ENCODE peak calls at places on chromosomes 3 and 15, in seven cellular contexts. Q is gastrocnemius medialis, J is ovary, Z is esophagus squamous epithelium, B is sigmoid colon, L is right lobe of liver, Y is A549. I is an unnamed sample.

GRCh38 chr15:41417418-41417811 is 520 bp downstream of the RTF1 start:
- DNase-seq in Y (peak; percentile 17), B (peak; percentile 71), L (peak; percentile 48), J (no peak), Q (no peak), Z (no peak), I (peak; percentile 42)

GRCh38 chr3:94050546-94050945 is 12.2 kb downstream of the DHFR2 start:
- DNase-seq in Z (no peak), L (no peak), Y (no peak), Q (no peak), B (no peak), J (no peak), I (no peak)

GRCh38 chr3:182078314-182078713 is 366.6 kb downstream of the SOX2 start:
- DNase-seq in B (no peak), Z (no peak), Y (peak; percentile 47), J (no peak), L (no peak), Q (no peak), I (no peak)

GRCh38 chr3:39590776-39591175 is 123.3 kb downstream of the MOBP start:
- DNase-seq in Q (no peak), B (no peak), Y (no peak), J (no peak), L (no peak), Z (no peak), I (no peak)

GRCh38 chr3:45881031-45882022 is 5.0 kb upstream of the CCR9 start:
- DNase-seq in J (no peak), L (no peak), Z (no peak), Q (no peak), B (no peak), Y (no peak), I (no peak)

GRCh38 chr15:85031086-85031943 is 49.7 kb downstream of the PDE8A start:
- DNase-seq in B (no peak), L (no peak), Y (no peak), Z (no peak), J (no peak), Q (no peak), I (no peak)

GRCh38 chr3:109149078-109149477 is 12.6 kb downstream of the C3orf85 start:
- DNase-seq in B (no peak), Q (no peak), J (no peak), L (no peak), Y (no peak), Z (no peak), I (no peak)

GRCh38 chr3:80677796-80678195 is 910.0 kb upstream of the ROBO1 start:
- DNase-seq in L (no peak), J (no peak), B (no peak), Y (no peak), Z (no peak), Q (no peak), I (no peak)

GRCh38 chr3:59161048-59161447 is 111.2 kb upstream of the CFAP20DC start:
- DNase-seq in L (no peak), Q (no peak), Y (no peak), Z (no peak), J (no peak), B (no peak), I (no peak)

GRCh38 chr3:109853077-109853732 is 515.9 kb upstream of the DPPA4 start:
- DNase-seq in B (no peak), Q (no peak), Y (no peak), J (no peak), L (no peak), Z (no peak), I (no peak)

GRCh38 chr3:16743276-16743675 is 138.1 kb upstream of the DAZL start:
- DNase-seq in J (no peak), Z (no peak), B (no peak), Y (no peak), Q (no peak), L (no peak), I (no peak)

GRCh38 chr3:180252683-180253082 is 215.9 kb upstream of the PEX5L start:
- DNase-seq in Q (no peak), Y (no peak), J (no peak), B (no peak), L (no peak), Z (no peak), I (no peak)

GRCh38 chr15:55993804-55994539 is 560 bp upstream of the NEDD4 start:
- DNase-seq in B (no peak), Y (peak; percentile 50), L (no peak), Z (no peak), J (no peak), Q (no peak), I (peak; percentile 46)

GRCh38 chr3:129795596-129795995 is 97.9 kb downstream of the TMCC1 start:
- DNase-seq in Q (no peak), J (no peak), Y (peak; percentile 19), B (no peak), Z (no peak), L (no peak), I (peak; percentile 34)

GRCh38 chr15:80695911-80696651 is 971 bp downstream of the ABHD17C start:
- DNase-seq in Z (no peak), B (no peak), J (peak; percentile 8), L (peak; percentile 42), Q (no peak), Y (peak; percentile 94), I (no peak)

GRCh38 chr15:69583627-69584026 is 131.0 kb downstream of the RPLP1 start:
- DNase-seq in J (no peak), Z (no peak), L (no peak), Y (no peak), Q (no peak), B (no peak), I (no peak)

GRCh38 chr3:133880287-133880686 is 15.4 kb downstream of the RAB6B start:
- DNase-seq in B (no peak), J (no peak), Z (no peak), Y (no peak), L (no peak), Q (no peak), I (no peak)

GRCh38 chr15:80822666-80823065 is 43.5 kb downstream of the CEMIP start:
- DNase-seq in Z (no peak), Q (no peak), B (no peak), Y (no peak), J (no peak), L (no peak), I (no peak)

GRCh38 chr3:45528429-45528828 is 66.1 kb upstream of the LIMD1 start:
- DNase-seq in B (no peak), Y (no peak), L (no peak), Z (no peak), J (no peak), Q (no peak), I (no peak)

GRCh38 chr3:24052446-24052845 is 107.4 kb downstream of the NR1D2 start:
- DNase-seq in Q (no peak), L (no peak), Y (no peak), B (no peak), J (no peak), Z (no peak), I (no peak)

GRCh38 chr3:158570999-158571702 is at the start of gene MLF1:
- DNase-seq in Z (peak; percentile 67), L (peak; percentile 90), B (peak; percentile 99), Y (peak; percentile 95), Q (peak; percentile 96), J (peak; percentile 97), I (peak; percentile 93)

GRCh38 chr3:29170894-29171582 is 109.8 kb upstream of the RBMS3 start:
- DNase-seq in Q (no peak), B (no peak), Z (no peak), L (no peak), J (peak; percentile 9), Y (no peak), I (no peak)

GRCh38 chr3:81152156-81152555 is 609.3 kb downstream of the GBE1 start:
- DNase-seq in L (no peak), B (no peak), Y (no peak), J (no peak), Q (no peak), Z (no peak), I (no peak)

GRCh38 chr3:62051506-62051905 is 321.8 kb downstream of the FEZF2 start:
- DNase-seq in Z (no peak), J (no peak), Q (no peak), Y (no peak), B (no peak), L (peak; percentile 31), I (no peak)

DNA sequence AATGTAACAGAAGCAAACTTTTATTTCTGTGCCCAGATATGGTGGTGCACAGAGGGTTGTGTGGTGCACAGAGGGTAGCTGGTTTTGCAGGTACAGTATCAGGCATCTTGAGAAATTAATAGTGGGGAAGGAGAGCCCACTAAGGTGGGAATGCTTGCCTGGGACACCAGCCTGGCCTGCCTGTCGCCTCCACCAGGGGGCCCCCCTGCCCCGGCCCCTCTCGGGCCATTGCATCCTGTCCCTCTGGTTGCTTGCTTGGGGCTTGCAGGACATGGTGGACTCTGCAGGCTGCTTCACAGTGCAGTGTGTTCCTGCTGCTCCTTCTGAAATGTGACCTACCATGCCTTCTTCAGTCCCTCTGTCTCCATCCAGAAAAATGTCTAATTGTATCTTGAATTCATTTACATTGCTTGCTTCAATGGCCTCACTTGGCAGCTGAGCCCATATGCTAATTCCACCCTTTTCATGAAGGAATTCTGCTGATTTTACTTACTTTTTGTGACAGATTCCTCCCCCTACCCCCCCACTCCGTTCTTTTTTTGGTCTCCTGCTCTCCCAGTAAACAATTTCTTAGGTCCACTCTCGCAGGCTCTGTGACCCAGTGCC is 73.6 kb downstream of the EEFSEC start:
- DNase-seq in Z (no peak), J (no peak), Y (peak; percentile 51), L (peak; percentile 31), B (no peak), Q (peak; percentile 18), I (peak; percentile 35)
- TF ChIP-seq POLR2A in Z (no peak), J (no peak), Y (no peak), L (no peak), B (no peak), Q (no peak), I (no peak)

GRCh38 chr15:89333011-89333860 is 1.4 kb downstream of the POLG start:
- DNase-seq in Q (no peak), L (peak; percentile 33), Z (no peak), Y (no peak), J (peak; percentile 14), B (peak; percentile 61), I (no peak)
- TF ChIP-seq POLR2A in Q (no peak), L (no peak), Z (no peak), Y (no peak), J (no peak), B (no peak), I (no peak)

GRCh38 chr15:75578206-75578947 is 738 bp downstream of the PTPN9 start:
- DNase-seq in Z (no peak), Q (no peak), B (no peak), J (peak; percentile 18), L (peak; percentile 42), Y (no peak), I (peak; percentile 14)

GRCh38 chr15:75577401-75578205 is 1.5 kb downstream of the PTPN9 start:
- DNase-seq in L (no peak), Y (no peak), Z (no peak), Q (no peak), B (peak; percentile 66), J (peak; percentile 11), I (no peak)

GRCh38 chr15:75584121-75584520 is 5.0 kb upstream of the PTPN9 start:
- DNase-seq in J (peak; percentile 20), Q (no peak), Y (no peak), B (no peak), Z (no peak), L (no peak), I (no peak)

GRCh38 chr15:75583689-75584088 is 4.6 kb upstream of the PTPN9 start:
- DNase-seq in Z (no peak), L (no peak), B (no peak), J (peak; percentile 19), Q (no peak), Y (no peak), I (no peak)

GRCh38 chr15:75578948-75579908 is at the start of gene PTPN9:
- DNase-seq in J (peak; percentile 80), Q (peak; percentile 68), Z (no peak), L (peak; percentile 88), Y (peak; percentile 77), B (peak; percentile 88), I (peak; percentile 33)
- TF ChIP-seq POLR2A in J (peak; percentile 30), Q (peak; percentile 24), Z (no peak), L (no peak), Y (peak; percentile 62), B (no peak), I (peak; percentile 68)

GRCh38 chr3:41198950-41199865 is at the start of gene CTNNB1:
- DNase-seq in L (peak; percentile 92), J (peak; percentile 92), Q (peak; percentile 91), Z (peak; percentile 70), Y (peak; percentile 33), B (peak; percentile 96), I (peak; percentile 59)
- TF ChIP-seq POLR2A in L (peak; percentile 99), J (peak; percentile 100), Q (peak; percentile 93), Z (no peak), Y (peak; percentile 84), B (peak; percentile 98), I (peak; percentile 92)

I was measured in H54.